ENCODE peak calls at places on chromosomes 3 and 15, in eight cellular contexts. T is neural progenitor cell; O is adrenal gland; U is activated T-helper 9 cell treated with anti-CD3 and anti-CD28 coated beads, Interleukin-2, amount 50 U/mL, for 16 hours; Z is head of caudate nucleus; I is stimulated activated CD4-positive, alpha-beta T cell treated with anti-CD3 and anti-CD28 coated beads, Interleukin-2, amount 100 ng/mL, for 48 hours; H is choroid plexus epithelial cell; N is EH. M is an unnamed sample.

GRCh38 chr3:70393881-70394612 is 81.6 kb upstream of the MDFIC2 start:
- DNase-seq in T (no peak), O (no peak), U (no peak), Z (no peak), I (no peak), H (no peak), N (no peak), M (no peak)

GRCh38 chr3:173191611-173192010 is 50.6 kb upstream of the SPATA16 start:
- DNase-seq in T (peak; percentile 27), O (no peak), U (no peak), Z (no peak), I (no peak), H (peak; percentile 1), N (peak; percentile 23), M (no peak)

GRCh38 chr3:161274691-161275298 is 53.7 kb downstream of the NMD3 start:
- DNase-seq in T (peak; percentile 46), O (no peak), U (no peak), Z (peak; percentile 28), I (peak; percentile 44), H (peak; percentile 78), N (peak; percentile 64), M (peak; percentile 4)

GRCh38 chr3:74469151-74469550 is 145.3 kb downstream of the CNTN3 start:
- DNase-seq in T (no peak), O (no peak), U (no peak), Z (no peak), I (no peak), H (no peak), N (peak; percentile 68), M (no peak)

GRCh38 chr3:60114191-60114590 is 1064.4 kb upstream of the CFAP20DC start:
- DNase-seq in T (no peak), O (no peak), U (no peak), Z (no peak), I (no peak), H (no peak), N (no peak), M (no peak)

GRCh38 chr15:96352594-96353377 is 22.3 kb downstream of the NR2F2 start:
- DNase-seq in T (peak; percentile 62), O (no peak), U (no peak), Z (no peak), I (no peak), H (peak; percentile 73), N (no peak), M (no peak)

GRCh38 chr3:195249057-195249770 is 21.7 kb downstream of the XXYLT1 start:
- DNase-seq in T (no peak), O (no peak), U (no peak), Z (peak; percentile 12), I (no peak), H (no peak), N (no peak), M (no peak)

GRCh38 chr3:43691120-43692002 is 623 bp downstream of the ABHD5 start:
- DNase-seq in T (peak; percentile 80), O (peak; percentile 56), U (no peak), Z (peak; percentile 40), I (peak; percentile 21), H (peak; percentile 43), N (peak; percentile 56), M (peak; percentile 34)

GRCh38 chr15:79641841-79642240 is 209.7 kb downstream of the MINAR1 start:
- DNase-seq in T (no peak), O (no peak), U (no peak), Z (no peak), I (no peak), H (no peak), N (peak; percentile 20), M (no peak)

GRCh38 chr3:31934018-31934417 is 47.0 kb downstream of the OSBPL10 start:
- DNase-seq in T (no peak), O (no peak), U (no peak), Z (no peak), I (no peak), H (peak; percentile 26), N (no peak), M (no peak)

GRCh38 chr3:168024537-168024941 is 71.2 kb downstream of the GOLIM4 start:
- DNase-seq in T (no peak), O (no peak), U (no peak), Z (no peak), I (no peak), H (peak; percentile 87), N (peak; percentile 89), M (no peak)

GRCh38 chr3:132399054-132399929 is 18.0 kb upstream of the DNAJC13 start:
- DNase-seq in T (peak; percentile 78), O (no peak), U (no peak), Z (peak; percentile 56), I (peak; percentile 15), H (peak; percentile 82), N (peak; percentile 62), M (no peak)

GRCh38 chr15:34606545-34606944 is 23.1 kb upstream of the GOLGA8B start:
- DNase-seq in T (no peak), O (no peak), U (no peak), Z (no peak), I (no peak), H (no peak), N (no peak), M (no peak)

GRCh38 chr15:78265752-78266224 is 1.4 kb downstream of the DNAJA4 start:
- DNase-seq in T (no peak), O (peak; percentile 31), U (no peak), Z (peak; percentile 30), I (no peak), H (peak; percentile 88), N (peak; percentile 91), M (no peak)

GRCh38 chr3:49699281-49699723 is 9.9 kb downstream of the RNF123 start:
- DNase-seq in T (no peak), O (no peak), U (no peak), Z (no peak), I (no peak), H (no peak), N (peak; percentile 48), M (no peak)

GRCh38 chr15:93238641-93239040 is 149.6 kb upstream of the RGMA start:
- DNase-seq in T (no peak), O (no peak), U (no peak), Z (no peak), I (no peak), H (no peak), N (no peak), M (no peak)

GRCh38 chr3:2354702-2355101 is 256.0 kb downstream of the CNTN4 start:
- DNase-seq in T (peak; percentile 33), O (no peak), U (no peak), Z (no peak), I (no peak), H (peak; percentile 14), N (no peak), M (no peak)

GRCh38 chr3:129565902-129566301 is 22.9 kb downstream of the H1-8 start:
- DNase-seq in T (no peak), O (no peak), U (no peak), Z (no peak), I (no peak), H (no peak), N (no peak), M (no peak)

GRCh38 chr3:134373942-134374790 is at the start of gene AMOTL2:
- DNase-seq in T (peak; percentile 98), O (peak; percentile 92), U (no peak), Z (peak; percentile 83), I (no peak), H (peak; percentile 98), N (peak; percentile 98), M (peak; percentile 56)

GRCh38 chr15:90141646-90142045 is 39.4 kb upstream of the IDH2 start:
- DNase-seq in T (no peak), O (no peak), U (no peak), Z (no peak), I (no peak), H (peak; percentile 38), N (peak; percentile 71), M (no peak)

GRCh38 chr3:139534444-139534812 is 5.1 kb downstream of the RBP1 start:
- DNase-seq in T (peak; percentile 20), O (peak; percentile 79), U (no peak), Z (no peak), I (no peak), H (peak; percentile 96), N (peak; percentile 41), M (no peak)

M was measured in GM12892.